ENCODE peak calls at places on chromosomes 5 and 9, in seven cellular contexts. W is fibroblast of the aortic adventitia; B is GM12865; L is CD4-positive, alpha-beta T cell; X is ascending aorta; N is neural crest cell; K is WTC11. D is an unnamed sample.
A peak's percentile ranks its signal among the peaks of the same experiment; 100 is the strongest.

GRCh38 chr5:85278193-85278592 is 893.5 kb upstream of the EDIL3 start:
- DNase-seq in K (no peak), N (no peak), X (no peak), W (no peak), B (peak; percentile 53), L (no peak), D (no peak)

GRCh38 chr9:81370650-81371049 is 318.7 kb downstream of the TLE1 start:
- DNase-seq in B (no peak), W (no peak), X (no peak), K (no peak), N (no peak), L (no peak), D (no peak)

GRCh38 chr5:55036477-55036876 is 12.4 kb downstream of the GZMK start:
- DNase-seq in B (no peak), N (no peak), X (no peak), K (no peak), L (no peak), W (peak; percentile 49), D (no peak)

GRCh38 chr9:133114886-133115603 is 6.0 kb downstream of the RALGDS start:
- DNase-seq in L (no peak), K (no peak), N (no peak), X (no peak), B (peak; percentile 54), W (no peak), D (no peak)

GRCh38 chr9:86974421-86974820 is 27.1 kb upstream of the GAS1 start:
- DNase-seq in L (no peak), X (no peak), W (no peak), N (no peak), K (no peak), B (no peak), D (no peak)

GRCh38 chr9:34510032-34510431 is 12.8 kb downstream of the ENHO start:
- DNase-seq in L (no peak), W (no peak), N (no peak), K (no peak), X (peak; percentile 28), B (no peak), D (no peak)

GRCh38 chr5:125525356-125525755 is 778.9 kb upstream of the ZNF608 start:
- DNase-seq in B (no peak), X (no peak), K (no peak), W (peak; percentile 89), L (no peak), N (no peak), D (no peak)

GRCh38 chr5:73942783-73943182 is 316.8 kb downstream of the ARHGEF28 start:
- DNase-seq in K (no peak), N (no peak), B (no peak), L (no peak), X (no peak), W (no peak), D (no peak)

GRCh38 chr5:7392401-7393024 is 3.4 kb upstream of the ADCY2 start:
- DNase-seq in B (no peak), K (no peak), N (peak; percentile 41), L (no peak), W (peak; percentile 71), X (no peak), D (no peak)

GRCh38 chr5:180649297-180650039 is at the start of gene FLT4:
- DNase-seq in B (no peak), N (no peak), X (peak; percentile 56), K (peak; percentile 36), W (no peak), L (no peak), D (no peak)

GRCh38 chr5:132234684-132235062 is 7.0 kb upstream of the P4HA2 start:
- DNase-seq in L (no peak), N (no peak), X (no peak), W (no peak), B (no peak), K (no peak), D (no peak)

GRCh38 chr5:160438316-160439204 is 16.9 kb downstream of the PTTG1 start:
- DNase-seq in L (peak; percentile 36), B (peak; percentile 81), X (no peak), K (peak; percentile 43), N (peak; percentile 38), W (peak; percentile 79), D (peak; percentile 79)

GRCh38 chr9:127934248-127934647 is 3.4 kb downstream of the DPM2 start:
- DNase-seq in N (no peak), K (no peak), B (no peak), X (no peak), L (no peak), W (no peak), D (no peak)
- TF ChIP-seq CTCF in N (no peak), K (no peak), B (no peak), X (no peak), L (no peak), W (no peak), D (no peak)

DNA sequence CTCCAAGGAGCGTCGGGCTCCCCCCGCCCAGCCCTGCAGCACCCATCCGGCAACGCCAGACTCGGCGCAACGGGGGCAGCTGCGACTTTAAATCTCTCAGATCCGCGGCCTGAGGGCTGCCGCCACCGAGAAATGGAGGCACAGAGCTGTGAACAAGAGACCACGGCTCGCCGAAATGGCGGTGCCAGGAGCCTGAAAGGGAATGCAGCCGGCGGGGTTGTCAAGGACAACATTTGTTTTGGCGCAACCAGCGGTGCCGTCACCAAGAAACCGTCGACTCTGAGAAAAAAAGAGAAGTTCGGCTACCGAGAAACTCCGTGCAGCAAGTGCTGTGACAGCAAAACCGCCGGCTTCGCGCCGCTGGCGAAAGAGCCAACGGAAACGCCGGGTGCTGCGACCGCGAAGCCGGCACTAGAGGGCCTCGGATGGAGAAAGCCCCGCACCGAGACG is 2.1 kb upstream of the ANXA2R start:
- DNase-seq in B (peak; percentile 93), N (peak; percentile 57), W (peak; percentile 70), L (peak; percentile 73), K (peak; percentile 65), X (peak; percentile 90), D (no peak)
- TF ChIP-seq CTCF in B (peak; percentile 6), N (peak; percentile 35), W (peak; percentile 31), L (no peak), K (no peak), X (peak; percentile 4), D (peak; percentile 44)

DNA sequence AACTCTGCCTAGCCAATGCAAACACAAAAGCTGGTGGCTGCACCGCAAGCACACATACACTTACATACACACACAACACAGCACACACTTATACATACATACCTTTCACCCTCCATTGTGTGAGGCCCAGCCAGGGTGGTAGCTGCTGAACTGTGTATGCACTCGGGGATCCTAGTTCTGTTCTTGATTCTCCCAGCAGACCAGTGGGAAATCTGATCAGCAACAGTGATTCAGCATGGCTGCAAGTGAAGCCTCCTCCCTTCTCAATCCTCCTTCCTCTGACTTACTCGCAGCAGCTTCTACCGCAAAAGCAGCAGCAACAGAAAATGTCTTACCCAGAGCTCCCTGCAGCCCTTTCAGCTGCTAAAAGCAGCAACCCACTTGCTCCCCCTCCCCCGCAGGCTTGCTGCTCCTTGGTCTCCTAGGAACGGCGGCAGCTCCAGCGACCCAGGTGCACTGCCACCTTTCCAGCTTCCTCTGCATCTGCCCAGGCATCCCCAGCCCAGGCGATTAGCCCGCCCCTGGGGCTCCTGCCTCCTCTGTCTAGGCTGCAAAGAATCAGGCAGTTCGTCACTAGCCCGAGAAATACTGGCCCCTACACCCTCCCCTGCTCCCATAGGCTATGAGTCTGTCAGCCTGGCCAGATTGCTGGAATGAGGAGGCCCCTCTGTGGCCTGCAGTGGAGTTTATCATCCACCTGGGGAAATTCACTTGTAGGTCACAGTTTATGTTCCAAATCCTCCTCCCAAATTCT is at the start of gene KLHL3:
- DNase-seq in W (peak; percentile 40), B (peak; percentile 45), K (peak; percentile 89), X (peak; percentile 70), L (no peak), N (peak; percentile 34), D (no peak)
- TF ChIP-seq CTCF in W (no peak), B (no peak), K (no peak), X (no peak), L (no peak), N (peak; percentile 33), D (no peak)

GRCh38 chr5:129400395-129400983 is 59.6 kb upstream of the ADAMTS19 start:
- DNase-seq in B (no peak), K (no peak), L (no peak), N (no peak), W (peak; percentile 4), X (no peak), D (peak; percentile 5)
- TF ChIP-seq CTCF in B (no peak), K (no peak), L (no peak), N (peak; percentile 57), W (peak; percentile 24), X (no peak), D (peak; percentile 45)

GRCh38 chr9:18138676-18139075 is 335.3 kb upstream of the ADAMTSL1 start:
- DNase-seq in X (no peak), K (no peak), W (no peak), B (no peak), L (no peak), N (no peak), D (no peak)
- TF ChIP-seq CTCF in X (no peak), K (no peak), W (no peak), B (no peak), L (no peak), N (no peak), D (no peak)

GRCh38 chr9:1460143-1460769 is 410.1 kb downstream of the DMRT2 start:
- DNase-seq in X (no peak), W (no peak), N (no peak), L (no peak), K (peak; percentile 28), B (peak; percentile 57), D (peak; percentile 8)
- TF ChIP-seq CTCF in X (no peak), W (peak; percentile 7), N (peak; percentile 58), L (no peak), K (peak; percentile 65), B (peak; percentile 83), D (no peak)

DNA sequence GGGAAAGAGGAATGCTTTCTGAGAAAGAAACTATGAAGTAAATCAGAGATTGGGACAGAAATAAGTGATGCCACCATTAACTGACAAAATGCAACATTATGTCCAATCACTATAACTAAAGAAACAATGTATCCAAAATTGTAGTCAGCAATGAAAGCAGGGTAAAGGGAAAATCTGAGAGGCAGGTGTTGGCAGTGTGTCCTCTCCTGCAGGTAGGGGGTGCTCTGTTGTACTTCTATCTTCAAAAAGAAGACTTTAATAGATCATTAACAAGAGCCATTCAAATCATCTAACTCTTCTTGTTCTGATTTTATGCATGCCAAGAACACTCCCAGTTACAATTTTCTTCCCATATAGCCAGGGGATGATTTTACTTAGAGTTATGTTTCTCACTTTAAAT is 1275.7 kb downstream of the PTPRD start:
- DNase-seq in W (no peak), N (no peak), B (no peak), X (no peak), L (no peak), K (no peak), D (no peak)
- TF ChIP-seq CTCF in W (no peak), N (no peak), B (no peak), X (no peak), L (no peak), K (no peak), D (no peak)

DNA sequence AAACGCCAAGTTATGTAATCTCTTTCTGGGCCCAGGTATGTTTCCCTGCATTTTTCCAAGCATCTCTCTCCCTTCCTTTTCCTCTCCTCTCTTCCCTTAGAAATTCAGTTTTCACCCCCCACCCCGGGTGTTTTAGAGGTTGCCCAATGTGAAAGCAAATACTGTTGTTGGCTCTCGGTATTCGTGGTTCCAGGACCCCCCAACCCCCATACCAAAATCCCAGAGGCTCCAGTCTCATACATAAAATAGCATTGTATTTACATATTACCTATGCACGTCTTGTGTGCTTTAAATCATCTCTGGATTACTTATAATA is 48.8 kb downstream of the ACER2 start:
- DNase-seq in X (no peak), L (no peak), K (no peak), B (no peak), N (no peak), W (no peak), D (no peak)
- TF ChIP-seq CTCF in X (no peak), L (peak; percentile 4), K (no peak), B (no peak), N (no peak), W (no peak), D (peak; percentile 83)

D was measured in RWPE1.